ENCODE peak calls at places on chromosome 22, in eight cellular contexts. One of them, this sample, is unnamed. For H3K4me1 and H3K9me3, the result is how much of the 10 kb centered on the place peaks cover.

GRCh38 chr22:17891427-17892167 is 117.3 kb upstream of the BID start:
- DNase-seq in PC-9: no peak
- DNase-seq in tibial artery: peak
- DNase-seq in H1: no peak
- DNase-seq in IMR-90: no peak
- DNase-seq in pancreas: no peak
- DNase-seq in SK-N-SH: peak
- DNase-seq in PC-3: no peak
- DNase-seq in this sample: no peak

GRCh38 chr22:27474112-27474571 is 327.4 kb downstream of the MN1 start:
- DNase-seq in H1: no peak
- DNase-seq in IMR-90: no peak
- DNase-seq in PC-9: peak
- DNase-seq in PC-3: peak
- DNase-seq in tibial artery: no peak
- DNase-seq in pancreas: no peak
- DNase-seq in SK-N-SH: no peak
- DNase-seq in this sample: no peak

GRCh38 chr22:44907765-44908737 is 101.8 kb downstream of the PHF21B start:
- DNase-seq in H1: no peak
- DNase-seq in tibial artery: peak
- DNase-seq in PC-9: no peak
- DNase-seq in PC-3: no peak
- DNase-seq in SK-N-SH: no peak
- DNase-seq in IMR-90: no peak
- DNase-seq in pancreas: no peak
- DNase-seq in this sample: no peak

GRCh38 chr22:44661070-44661469 is 40.9 kb upstream of the PRR5 start:
- DNase-seq in PC-3: no peak
- DNase-seq in pancreas: no peak
- DNase-seq in SK-N-SH: peak
- DNase-seq in tibial artery: no peak
- DNase-seq in IMR-90: no peak
- DNase-seq in H1: no peak
- DNase-seq in PC-9: no peak
- DNase-seq in this sample: no peak

GRCh38 chr22:22800716-22801115 is 86.9 kb upstream of the IGLL5 start:
- DNase-seq in IMR-90: peak
- DNase-seq in PC-3: no peak
- DNase-seq in pancreas: no peak
- DNase-seq in H1: no peak
- DNase-seq in tibial artery: peak
- DNase-seq in PC-9: no peak
- DNase-seq in SK-N-SH: no peak
- DNase-seq in this sample: no peak

GRCh38 chr22:26453812-26454500 is 24.9 kb downstream of the ASPHD2 start:
- DNase-seq in IMR-90: no peak
- DNase-seq in PC-9: no peak
- DNase-seq in H1: no peak
- DNase-seq in tibial artery: peak
- DNase-seq in PC-3: no peak
- DNase-seq in SK-N-SH: no peak
- DNase-seq in pancreas: no peak
- DNase-seq in this sample: no peak

GRCh38 chr22:20408891-20409290 is 14.9 kb downstream of the ZNF74 start:
- DNase-seq in pancreas: no peak
- DNase-seq in PC-9: no peak
- DNase-seq in SK-N-SH: no peak
- DNase-seq in PC-3: no peak
- DNase-seq in tibial artery: peak
- DNase-seq in H1: no peak
- DNase-seq in IMR-90: no peak
- DNase-seq in this sample: peak

GRCh38 chr22:27756212-27756660 is 45.3 kb downstream of the MN1 start:
- DNase-seq in PC-9: no peak
- DNase-seq in pancreas: no peak
- DNase-seq in PC-3: no peak
- DNase-seq in tibial artery: no peak
- DNase-seq in IMR-90: no peak
- DNase-seq in H1: no peak
- DNase-seq in SK-N-SH: no peak
- DNase-seq in this sample: peak

GRCh38 chr22:41517172-41518047 is 26.9 kb downstream of the POLR3H start:
- DNase-seq in PC-9: peak
- DNase-seq in SK-N-SH: peak
- DNase-seq in PC-3: peak
- DNase-seq in IMR-90: peak
- DNase-seq in pancreas: no peak
- DNase-seq in tibial artery: peak
- DNase-seq in H1: no peak
- DNase-seq in this sample: peak

GRCh38 chr22:44575344-44576268 is 77.6 kb upstream of the RTL6 start:
- DNase-seq in tibial artery: no peak
- DNase-seq in pancreas: no peak
- DNase-seq in H1: no peak
- DNase-seq in PC-3: no peak
- DNase-seq in PC-9: no peak
- DNase-seq in SK-N-SH: peak
- DNase-seq in IMR-90: no peak
- DNase-seq in this sample: no peak

GRCh38 chr22:44304354-44304753 is 8.4 kb downstream of the SHISAL1 start:
- DNase-seq in PC-3: peak
- DNase-seq in H1: no peak
- DNase-seq in IMR-90: peak
- DNase-seq in pancreas: no peak
- DNase-seq in PC-9: no peak
- DNase-seq in SK-N-SH: no peak
- DNase-seq in tibial artery: no peak
- DNase-seq in this sample: no peak

GRCh38 chr22:17627961-17628303 is 617 bp downstream of the ATP6V1E1 start:
- DNase-seq in SK-N-SH: no peak
- DNase-seq in H1: no peak
- DNase-seq in PC-9: no peak
- DNase-seq in PC-3: no peak
- DNase-seq in tibial artery: no peak
- DNase-seq in pancreas: no peak
- DNase-seq in IMR-90: no peak
- DNase-seq in this sample: no peak

GRCh38 chr22:18104566-18104965 is 6.0 kb upstream of the TUBA8 start:
- DNase-seq in PC-3: no peak
- DNase-seq in PC-9: no peak
- DNase-seq in H1: no peak
- DNase-seq in tibial artery: no peak
- DNase-seq in IMR-90: peak
- DNase-seq in pancreas: no peak
- DNase-seq in SK-N-SH: no peak
- DNase-seq in this sample: no peak

GRCh38 chr22:29205260-29205597 is 467 bp upstream of the EMID1 start:
- DNase-seq in H1: no peak
- DNase-seq in IMR-90: no peak
- DNase-seq in PC-9: no peak
- DNase-seq in pancreas: no peak
- DNase-seq in SK-N-SH: no peak
- DNase-seq in tibial artery: no peak
- DNase-seq in PC-3: no peak
- DNase-seq in this sample: no peak

GRCh38 chr22:22702874-22703570 is 58.6 kb downstream of the GGTLC2 start:
- DNase-seq in SK-N-SH: no peak
- DNase-seq in pancreas: no peak
- DNase-seq in PC-3: no peak
- DNase-seq in H1: no peak
- DNase-seq in IMR-90: no peak
- DNase-seq in tibial artery: peak
- DNase-seq in PC-9: no peak
- DNase-seq in this sample: no peak

GRCh38 chr22:49052023-49052538 is 775.6 kb downstream of the BRD1 start:
- DNase-seq in H1: no peak
- DNase-seq in tibial artery: peak
- DNase-seq in PC-9: no peak
- DNase-seq in IMR-90: no peak
- DNase-seq in SK-N-SH: no peak
- DNase-seq in pancreas: peak
- DNase-seq in PC-3: no peak
- DNase-seq in this sample: no peak

GRCh38 chr22:43345761-43346261 is 2.6 kb upstream of the SCUBE1 start:
- DNase-seq in tibial artery: no peak
- DNase-seq in PC-3: no peak
- DNase-seq in pancreas: no peak
- DNase-seq in IMR-90: no peak
- DNase-seq in H1: no peak
- DNase-seq in SK-N-SH: no peak
- DNase-seq in PC-9: no peak
- DNase-seq in this sample: peak

GRCh38 chr22:50169181-50169759 is 1.3 kb upstream of the PANX2 start:
- DNase-seq in tibial artery: no peak
- DNase-seq in PC-3: no peak
- DNase-seq in SK-N-SH: peak
- DNase-seq in PC-9: no peak
- DNase-seq in H1: no peak
- DNase-seq in IMR-90: no peak
- DNase-seq in pancreas: peak
- DNase-seq in this sample: no peak

GRCh38 chr22:50171965-50172421 is 1.5 kb downstream of the PANX2 start:
- DNase-seq in pancreas: no peak
- DNase-seq in IMR-90: no peak
- DNase-seq in tibial artery: no peak
- DNase-seq in PC-9: no peak
- DNase-seq in H1: no peak
- DNase-seq in PC-3: no peak
- DNase-seq in SK-N-SH: no peak
- DNase-seq in this sample: peak

GRCh38 chr22:50169774-50170341 is 673 bp upstream of the PANX2 start:
- DNase-seq in H1: no peak
- DNase-seq in pancreas: peak
- DNase-seq in SK-N-SH: peak
- DNase-seq in PC-3: peak
- DNase-seq in tibial artery: no peak
- DNase-seq in PC-9: peak
- DNase-seq in IMR-90: no peak
- DNase-seq in this sample: peak

GRCh38 chr22:50171319-50171964 is 911 bp downstream of the PANX2 start:
- DNase-seq in H1: no peak
- DNase-seq in PC-3: no peak
- DNase-seq in IMR-90: no peak
- DNase-seq in SK-N-SH: no peak
- DNase-seq in tibial artery: no peak
- DNase-seq in PC-9: no peak
- DNase-seq in pancreas: peak
- DNase-seq in this sample: peak

GRCh38 chr22:50170453-50171318 is at the start of gene PANX2:
- DNase-seq in tibial artery: no peak
- DNase-seq in SK-N-SH: peak
- DNase-seq in IMR-90: no peak
- DNase-seq in PC-9: no peak
- DNase-seq in H1: no peak
- DNase-seq in PC-3: no peak
- DNase-seq in pancreas: peak
- DNase-seq in this sample: peak
- H3K4me3 ChIP-seq in tibial artery: peak
- H3K4me3 ChIP-seq in SK-N-SH: peak
- H3K4me3 ChIP-seq in IMR-90: peak
- H3K4me3 ChIP-seq in PC-9: peak
- H3K4me3 ChIP-seq in H1: peak
- H3K4me3 ChIP-seq in PC-3: peak
- H3K4me3 ChIP-seq in pancreas: peak
- H3K4me3 ChIP-seq in this sample: peak

DNA sequence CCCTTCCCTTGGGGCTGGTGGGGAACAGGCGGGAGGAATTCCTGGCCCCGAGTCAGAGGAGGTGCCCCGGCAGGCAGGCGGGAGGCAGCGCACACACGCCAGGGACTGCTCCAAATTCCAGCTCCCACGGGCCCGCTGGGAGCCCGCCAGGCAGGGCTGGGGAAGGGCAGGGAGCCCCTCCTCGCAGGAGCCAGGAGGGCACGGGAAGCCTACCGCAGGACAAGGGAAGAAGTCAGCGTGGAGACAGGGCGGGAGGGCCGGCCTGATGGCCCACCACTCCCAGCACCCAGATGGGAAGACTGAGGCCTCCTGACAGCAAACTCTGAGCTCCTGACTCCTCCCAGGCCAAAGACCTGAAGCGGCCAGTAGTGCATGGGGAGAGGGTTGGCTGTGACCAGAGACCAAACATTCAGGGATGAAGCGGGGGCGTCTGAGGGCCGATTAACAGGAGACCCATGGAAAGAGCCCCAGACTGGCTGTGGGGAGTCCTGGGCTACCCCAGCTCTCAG is 22.4 kb downstream of the RPL3 start:
- DNase-seq in PC-3: no peak
- DNase-seq in H1: no peak
- DNase-seq in pancreas: no peak
- DNase-seq in SK-N-SH: no peak
- DNase-seq in IMR-90: no peak
- DNase-seq in PC-9: no peak
- DNase-seq in tibial artery: no peak
- DNase-seq in this sample: no peak
- H3K4me1 ChIP-seq in PC-3: under half
- H3K4me1 ChIP-seq in H1: under half
- H3K4me1 ChIP-seq in pancreas: under half
- H3K4me1 ChIP-seq in SK-N-SH: under half
- H3K4me1 ChIP-seq in IMR-90: under half
- H3K4me1 ChIP-seq in PC-9: half or more
- H3K4me1 ChIP-seq in tibial artery: half or more
- H3K4me1 ChIP-seq in this sample: under half

DNA sequence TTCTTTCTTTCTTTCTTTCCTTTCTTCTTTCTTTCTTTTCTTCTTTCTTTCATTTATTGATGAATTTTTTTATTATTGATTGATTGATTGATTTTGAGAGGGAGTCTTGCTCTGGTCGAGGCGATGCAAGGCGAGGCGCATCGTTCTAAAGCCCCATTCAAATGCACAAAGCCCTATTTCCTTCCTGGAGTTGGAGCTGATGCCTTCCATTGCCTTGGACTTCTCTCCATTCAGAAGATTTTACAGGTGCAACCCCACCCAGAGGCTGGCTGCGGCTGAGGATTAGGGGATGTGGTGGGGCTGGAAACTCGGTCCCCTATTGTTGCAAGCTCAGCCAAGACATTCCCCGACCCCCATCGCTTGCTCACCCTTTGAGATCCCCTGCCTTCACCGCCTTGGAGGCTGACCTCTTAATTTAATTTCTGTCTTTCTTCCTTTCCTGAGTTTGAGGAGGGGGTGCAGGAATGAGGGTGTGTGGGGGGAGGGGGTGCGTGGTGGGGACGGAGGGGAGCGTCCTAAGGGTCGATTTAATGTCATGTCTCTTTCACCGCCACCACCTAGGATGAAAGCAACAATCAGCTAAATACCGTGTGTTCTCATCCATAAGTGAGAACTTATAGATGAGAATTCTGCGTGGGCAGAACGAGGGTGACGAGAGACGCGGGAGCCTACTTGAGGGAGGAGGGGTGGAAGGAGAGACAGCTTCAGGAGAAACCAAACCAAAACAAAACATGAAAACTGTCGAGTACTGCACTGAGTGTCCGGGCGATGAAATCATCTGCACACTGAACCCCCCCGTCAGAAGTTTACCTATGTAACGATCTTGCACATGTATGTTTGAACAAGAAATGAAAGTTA is 3913.9 kb upstream of the OR11H1 start:
- DNase-seq in PC-9: no peak
- DNase-seq in tibial artery: no peak
- DNase-seq in H1: no peak
- DNase-seq in PC-3: no peak
- DNase-seq in pancreas: no peak
- DNase-seq in SK-N-SH: no peak
- DNase-seq in IMR-90: no peak
- DNase-seq in this sample: no peak
- H3K9me3 ChIP-seq in PC-9: under half
- H3K9me3 ChIP-seq in tibial artery: under half
- H3K9me3 ChIP-seq in H1: half or more
- H3K9me3 ChIP-seq in PC-3: under half
- H3K9me3 ChIP-seq in pancreas: under half
- H3K9me3 ChIP-seq in SK-N-SH: under half
- H3K9me3 ChIP-seq in IMR-90: under half
- H3K9me3 ChIP-seq in this sample: under half

GRCh38 chr22:37610480-37611148 is 2.0 kb downstream of the GGA1 start:
- DNase-seq in pancreas: no peak
- DNase-seq in SK-N-SH: no peak
- DNase-seq in H1: no peak
- DNase-seq in tibial artery: no peak
- DNase-seq in PC-3: no peak
- DNase-seq in PC-9: peak
- DNase-seq in IMR-90: no peak
- DNase-seq in this sample: no peak
- H3K4me3 ChIP-seq in pancreas: no peak
- H3K4me3 ChIP-seq in SK-N-SH: no peak
- H3K4me3 ChIP-seq in H1: no peak
- H3K4me3 ChIP-seq in tibial artery: no peak
- H3K4me3 ChIP-seq in PC-3: peak
- H3K4me3 ChIP-seq in PC-9: peak
- H3K4me3 ChIP-seq in IMR-90: no peak
- H3K4me3 ChIP-seq in this sample: no peak

This sample was measured in aorta.